ENCODE peak calls at places on chromosome 21, in six cellular contexts. A is ELF-1; S is activated CD8-positive, alpha-beta memory T cell treated with anti-CD3 and anti-CD28 coated beads for 24 hours; G is stimulated activated CD4-positive, alpha-beta T cell treated with anti-CD3 and anti-CD28 coated beads, Interleukin-4, amount 100 ng/mL, for 1 hour; V is GDM1; P is Karpas-422. Y is an unnamed sample.

GRCh38 chr21:45224189-45224938 is 63.3 kb downstream of the POFUT2 start:
- DNase-seq in A (no peak), S (no peak), G (peak; percentile 33), V (no peak), P (no peak), Y (no peak)

GRCh38 chr21:42150458-42151085 is 68.4 kb upstream of the ABCG1 start:
- DNase-seq in A (no peak), S (peak; percentile 38), G (no peak), V (no peak), P (no peak), Y (no peak)

GRCh38 chr21:23402929-23403520 is 2204.3 kb downstream of the MRPL39 start:
- DNase-seq in A (no peak), S (no peak), G (no peak), V (no peak), P (no peak), Y (no peak)

GRCh38 chr21:45440736-45441350 is 35.9 kb downstream of the COL18A1 start:
- DNase-seq in A (no peak), S (no peak), G (no peak), V (no peak), P (no peak), Y (no peak)

GRCh38 chr21:36188081-36188681 is 31.6 kb downstream of the DOP1B start:
- DNase-seq in A (no peak), S (no peak), G (no peak), V (no peak), P (no peak), Y (no peak)

GRCh38 chr21:43811262-43812105 is 22.1 kb downstream of the RRP1 start:
- DNase-seq in A (no peak), S (no peak), G (no peak), V (no peak), P (no peak), Y (no peak)

GRCh38 chr21:38716942-38717341 is 88.8 kb upstream of the ETS2 start:
- DNase-seq in A (no peak), S (no peak), G (no peak), V (no peak), P (no peak), Y (no peak)

GRCh38 chr21:34935452-34935851 is 113.7 kb downstream of the RUNX1 start:
- DNase-seq in A (no peak), S (no peak), G (no peak), V (no peak), P (no peak), Y (no peak)

GRCh38 chr21:16563795-16564194 is 834.0 kb downstream of the USP25 start:
- DNase-seq in A (peak; percentile 83), S (no peak), G (no peak), V (no peak), P (no peak), Y (no peak)

GRCh38 chr21:15333943-15334342 is 269.1 kb upstream of the NRIP1 start:
- DNase-seq in A (no peak), S (no peak), G (no peak), V (no peak), P (no peak), Y (no peak)

GRCh38 chr21:45534591-45535331 is 7.5 kb downstream of the SLC19A1 start:
- DNase-seq in A (no peak), S (peak; percentile 55), G (no peak), V (no peak), P (no peak), Y (no peak)

GRCh38 chr21:39119696-39120290 is 63.5 kb downstream of the PSMG1 start:
- DNase-seq in A (no peak), S (peak; percentile 28), G (no peak), V (no peak), P (no peak), Y (no peak)

GRCh38 chr21:41215856-41216408 is 48.0 kb downstream of the BACE2 start:
- DNase-seq in A (no peak), S (no peak), G (no peak), V (no peak), P (no peak), Y (no peak)

GRCh38 chr21:34133802-34134201 is 60.4 kb downstream of the MRPS6 start:
- DNase-seq in A (peak; percentile 18), S (no peak), G (no peak), V (no peak), P (no peak), Y (no peak)

GRCh38 chr21:26795866-26796329 is 49.3 kb downstream of the ADAMTS1 start:
- DNase-seq in A (no peak), S (no peak), G (no peak), V (no peak), P (no peak), Y (no peak)

GRCh38 chr21:14863745-14864210 is 201.0 kb downstream of the NRIP1 start:
- DNase-seq in A (no peak), S (no peak), G (no peak), V (no peak), P (no peak), Y (no peak)

GRCh38 chr21:36551731-36552457 is 72.0 kb upstream of the CLDN14 start:
- DNase-seq in A (no peak), S (no peak), G (no peak), V (no peak), P (no peak), Y (no peak)

GRCh38 chr21:39079617-39080016 is 103.6 kb downstream of the PSMG1 start:
- DNase-seq in A (no peak), S (no peak), G (no peak), V (no peak), P (no peak), Y (no peak)

GRCh38 chr21:45226540-45227326 is 61.0 kb downstream of the POFUT2 start:
- DNase-seq in A (no peak), S (no peak), G (no peak), V (no peak), P (no peak), Y (no peak)

GRCh38 chr21:38506606-38507331 is 8.5 kb upstream of the ERG start:
- DNase-seq in A (peak; percentile 51), S (no peak), G (no peak), V (peak; percentile 76), P (no peak), Y (no peak)

GRCh38 chr21:45482899-45483821 is 59.1 kb downstream of the SLC19A1 start:
- DNase-seq in A (no peak), S (no peak), G (peak; percentile 44), V (no peak), P (no peak), Y (no peak)

GRCh38 chr21:18349468-18349867 is 54.1 kb downstream of the TMPRSS15 start:
- DNase-seq in A (no peak), S (no peak), G (no peak), V (no peak), P (no peak), Y (no peak)

GRCh38 chr21:41957991-41958766 is 4.4 kb upstream of the C2CD2 start:
- DNase-seq in A (peak; percentile 57), S (no peak), G (no peak), V (no peak), P (no peak), Y (no peak)

Y was measured in esophagus muscularis mucosa.